ENCODE peak calls at places on chromosomes 2 and 18, in five cellular contexts. I is H1, Q is K562, K is GM12878, R is SK-N-SH. Z is an unnamed sample.

GRCh38 chr2:190110131-190110530 is 47.6 kb upstream of the MSTN start:
- DNase-seq in I (no peak), Q (no peak), K (no peak), R (no peak), Z (no peak)

GRCh38 chr18:27605107-27605834 is 420.2 kb upstream of the CHST9 start:
- DNase-seq in I (peak), Q (peak), K (no peak), R (peak), Z (peak)

GRCh38 chr2:145220496-145220895 is 700.6 kb upstream of the ZEB2 start:
- DNase-seq in I (no peak), Q (no peak), K (no peak), R (no peak), Z (no peak)

GRCh38 chr2:36615214-36615613 is 17.2 kb upstream of the FEZ2 start:
- DNase-seq in I (no peak), Q (peak), K (no peak), R (peak), Z (no peak)

GRCh38 chr2:176398783-176399182 is 129.5 kb downstream of the MTX2 start:
- DNase-seq in I (no peak), Q (no peak), K (no peak), R (no peak), Z (no peak)

GRCh38 chr18:45793295-45793965 is 32.0 kb upstream of the SIGLEC15 start:
- DNase-seq in I (no peak), Q (no peak), K (no peak), R (no peak), Z (no peak)

GRCh38 chr2:156319811-156320490 is 12.6 kb downstream of the NR4A2 start:
- DNase-seq in I (peak), Q (peak), K (no peak), R (peak), Z (no peak)

GRCh38 chr2:48852938-48853337 is 97.4 kb upstream of the LHCGR start:
- DNase-seq in I (no peak), Q (no peak), K (no peak), R (no peak), Z (no peak)

GRCh38 chr2:172395503-172395902 is 31.9 kb upstream of the ITGA6 start:
- DNase-seq in I (no peak), Q (no peak), K (no peak), R (no peak), Z (peak)

GRCh38 chr2:148875387-148876051 is 492 bp downstream of the KIF5C start:
- DNase-seq in I (no peak), Q (no peak), K (no peak), R (peak), Z (no peak)

GRCh38 chr18:61554117-61554776 is 221.0 kb downstream of the CDH20 start:
- DNase-seq in I (no peak), Q (no peak), K (no peak), R (no peak), Z (no peak)

GRCh38 chr2:161416633-161417427 is 733 bp downstream of the TBR1 start:
- DNase-seq in I (peak), Q (no peak), K (no peak), R (peak), Z (no peak)

GRCh38 chr2:3320910-3321605 is 56.6 kb downstream of the EIPR1 start:
- DNase-seq in I (no peak), Q (no peak), K (no peak), R (no peak), Z (no peak)

GRCh38 chr2:235665656-235666239 is 171.9 kb downstream of the AGAP1 start:
- DNase-seq in I (no peak), Q (no peak), K (no peak), R (no peak), Z (no peak)

GRCh38 chr2:149747456-149747855 is 159.9 kb upstream of the MMADHC start:
- DNase-seq in I (no peak), Q (no peak), K (no peak), R (no peak), Z (no peak)

GRCh38 chr2:29242621-29243375 is 127.6 kb downstream of the CLIP4 start:
- DNase-seq in I (no peak), Q (no peak), K (no peak), R (no peak), Z (no peak)

GRCh38 chr2:195319548-195320415 is 337.2 kb upstream of the SLC39A10 start:
- DNase-seq in I (no peak), Q (no peak), K (no peak), R (no peak), Z (no peak)

GRCh38 chr2:7089898-7090510 is 172.8 kb downstream of the RNF144A start:
- DNase-seq in I (no peak), Q (no peak), K (no peak), R (no peak), Z (no peak)

GRCh38 chr2:110675679-110676078 is 2.2 kb downstream of the BUB1 start:
- DNase-seq in I (no peak), Q (no peak), K (no peak), R (no peak), Z (no peak)

GRCh38 chr2:105418527-105418926 is 19.7 kb upstream of the FHL2 start:
- DNase-seq in I (no peak), Q (no peak), K (no peak), R (no peak), Z (no peak)

DNA sequence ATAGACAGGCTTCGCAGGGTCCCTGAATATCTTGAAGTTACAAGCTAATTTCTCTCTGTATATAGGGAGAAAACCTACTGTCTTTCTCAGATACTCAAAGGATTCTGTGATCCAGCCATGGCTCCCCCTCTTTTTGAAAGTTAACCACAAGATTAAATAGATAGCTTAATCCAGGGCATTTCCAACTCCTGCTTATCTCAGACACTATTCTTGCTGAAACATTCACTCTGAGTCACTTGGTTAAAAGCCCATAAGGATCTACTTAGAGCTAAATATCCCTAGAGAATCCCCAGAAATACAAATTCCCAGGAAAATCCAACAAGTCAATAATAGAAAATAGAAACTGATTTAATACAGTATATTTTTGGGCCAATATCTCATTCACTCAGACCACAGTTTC is 179.1 kb upstream of the LYPD1 start:
- DNase-seq in I (no peak), Q (no peak), K (no peak), R (no peak), Z (no peak)
- TF ChIP-seq GABPA in I (no peak), Q (no peak), K (no peak), R (no peak), Z (no peak)

GRCh38 chr2:9288681-9289338 is 82.2 kb downstream of the ASAP2 start:
- DNase-seq in I (no peak), Q (no peak), K (no peak), R (no peak), Z (no peak)
- TF ChIP-seq POLR2AphosphoS5 in I (no peak), Q (no peak), K (no peak), R (no peak), Z (no peak)

DNA sequence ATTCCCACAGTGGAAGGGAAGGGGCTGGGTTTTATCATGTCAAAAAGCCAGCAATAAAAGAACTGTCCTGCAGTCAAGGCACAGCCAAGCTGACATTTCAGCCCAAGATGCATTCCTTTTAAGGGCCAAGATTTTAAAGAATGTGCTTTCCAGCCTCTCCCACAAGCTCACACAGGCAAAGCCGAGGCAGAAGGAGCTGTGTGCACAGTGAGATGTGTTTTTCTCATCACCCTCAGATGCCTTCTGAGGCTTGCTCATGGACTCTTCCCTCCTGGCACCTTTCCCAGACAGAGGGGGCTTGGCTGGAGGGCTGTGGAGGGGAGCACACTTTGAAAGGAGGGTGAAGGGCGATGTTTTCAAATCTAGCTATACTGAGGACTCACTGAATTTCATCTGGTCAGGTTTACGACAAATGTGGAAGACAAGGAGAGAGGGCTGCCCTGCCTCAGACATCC is 97.7 kb upstream of the KLHL29 start:
- DNase-seq in I (no peak), Q (no peak), K (no peak), R (no peak), Z (no peak)
- TF ChIP-seq GABPA in I (no peak), Q (no peak), K (no peak), R (no peak), Z (no peak)

GRCh38 chr2:128778843-128779242 is 460.2 kb upstream of the HS6ST1 start:
- DNase-seq in I (no peak), Q (no peak), K (no peak), R (no peak), Z (no peak)
- TF ChIP-seq POLR2AphosphoS5 in I (no peak), Q (no peak), K (no peak), R (no peak), Z (no peak)